ENCODE peak calls at places on chromosomes 16 and 17, in six cellular contexts. P is AG10803, N is brain microvascular endothelial cell, O is left lung, M is progenitor cell of endocrine pancreas, G is heart right ventricle. D is an unnamed sample.

GRCh38 chr17:76492989-76493501 is 8.2 kb downstream of the RHBDF2 start:
- DNase-seq in P (peak; percentile 77), N (peak; percentile 75), O (peak; percentile 90), M (no peak), G (peak; percentile 61), D (peak; percentile 63)

GRCh38 chr16:85055503-85056210 is 28.1 kb downstream of the KIAA0513 start:
- DNase-seq in P (peak; percentile 50), N (peak; percentile 62), O (peak; percentile 78), M (no peak), G (no peak), D (peak; percentile 64)

GRCh38 chr16:85662976-85663830 is 25.6 kb downstream of the GINS2 start:
- DNase-seq in P (no peak), N (no peak), O (no peak), M (no peak), G (no peak), D (no peak)

GRCh38 chr17:73950515-73950914 is 253.0 kb upstream of the RPL38 start:
- DNase-seq in P (no peak), N (no peak), O (no peak), M (no peak), G (no peak), D (no peak)

GRCh38 chr17:49197346-49197998 is 12.9 kb downstream of the GNGT2 start:
- DNase-seq in P (no peak), N (no peak), O (no peak), M (no peak), G (no peak), D (no peak)

GRCh38 chr17:76458580-76459490 is 5.9 kb upstream of the UBE2O start:
- DNase-seq in P (peak; percentile 54), N (peak; percentile 52), O (no peak), M (no peak), G (peak; percentile 48), D (peak; percentile 43)

GRCh38 chr17:35791681-35792350 is 3.6 kb downstream of the MMP28 start:
- DNase-seq in P (no peak), N (no peak), O (no peak), M (no peak), G (no peak), D (no peak)

GRCh38 chr16:87012954-87013938 is 303.9 kb downstream of the C16orf95 start:
- DNase-seq in P (no peak), N (no peak), O (no peak), M (no peak), G (no peak), D (no peak)

GRCh38 chr17:45070809-45071208 is 9.7 kb downstream of the NMT1 start:
- DNase-seq in P (no peak), N (no peak), O (no peak), M (no peak), G (no peak), D (no peak)

GRCh38 chr17:67922503-67922902 is 73.8 kb downstream of the C17orf58 start:
- DNase-seq in P (peak; percentile 9), N (no peak), O (no peak), M (no peak), G (no peak), D (peak; percentile 27)

GRCh38 chr17:4033751-4034251 is 69.6 kb upstream of the ATP2A3 start:
- DNase-seq in P (no peak), N (no peak), O (no peak), M (no peak), G (no peak), D (no peak)

GRCh38 chr17:42536048-42536371 is at the start of gene NAGLU:
- DNase-seq in P (peak; percentile 84), N (peak; percentile 81), O (peak; percentile 98), M (peak; percentile 72), G (peak; percentile 96), D (peak; percentile 82)

GRCh38 chr17:42537826-42538451 is 1.9 kb downstream of the NAGLU start:
- DNase-seq in P (no peak), N (no peak), O (no peak), M (no peak), G (no peak), D (no peak)

GRCh38 chr17:42535400-42536047 is 517 bp upstream of the NAGLU start:
- DNase-seq in P (no peak), N (no peak), O (no peak), M (no peak), G (no peak), D (no peak)

GRCh38 chr17:42537156-42537805 is 1.2 kb downstream of the NAGLU start:
- DNase-seq in P (no peak), N (no peak), O (no peak), M (no peak), G (no peak), D (no peak)

GRCh38 chr17:42536372-42537155 is 523 bp downstream of the NAGLU start:
- DNase-seq in P (peak; percentile 84), N (peak; percentile 45), O (peak; percentile 91), M (peak; percentile 49), G (peak; percentile 76), D (peak; percentile 75)
- TF ChIP-seq CTCF in P (no peak), N (no peak), O (no peak), M (no peak), G (no peak), D (no peak)

DNA sequence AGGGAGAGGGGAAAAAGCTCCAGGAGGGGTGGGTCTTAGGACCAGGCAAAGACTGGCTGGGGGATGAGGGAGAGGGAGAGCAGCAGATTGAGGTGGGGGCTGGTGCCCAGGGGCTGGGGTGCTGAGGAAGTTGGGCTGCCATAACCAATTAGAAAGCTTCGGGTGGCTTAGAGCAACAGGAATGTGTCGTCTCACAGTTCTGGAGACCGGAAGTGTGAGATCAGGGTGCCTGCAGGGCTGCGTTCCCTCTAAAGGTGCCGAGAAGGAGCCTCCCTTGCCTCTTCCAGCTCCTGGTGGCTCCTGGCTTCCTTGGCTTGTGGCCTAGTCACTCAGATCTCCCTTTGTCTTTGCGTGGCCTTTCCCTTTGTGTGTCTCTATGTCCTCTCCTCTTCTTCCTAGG is 2.2 kb downstream of the IL34 start:
- DNase-seq in P (no peak), N (no peak), O (no peak), M (no peak), G (no peak), D (no peak)
- TF ChIP-seq CTCF in P (no peak), N (no peak), O (no peak), M (no peak), G (no peak), D (no peak)

GRCh38 chr17:30372755-30373154 is 6.0 kb upstream of the CPD start:
- DNase-seq in P (peak; percentile 17), N (no peak), O (no peak), M (no peak), G (no peak), D (peak; percentile 59)
- TF ChIP-seq CTCF in P (peak; percentile 1), N (peak; percentile 13), O (no peak), M (no peak), G (no peak), D (no peak)

GRCh38 chr17:57662021-57662420 is 83.1 kb downstream of the CCDC182 start:
- DNase-seq in P (no peak), N (no peak), O (no peak), M (no peak), G (no peak), D (no peak)

GRCh38 chr17:57665696-57666095 is 79.4 kb downstream of the CCDC182 start:
- DNase-seq in P (no peak), N (no peak), O (no peak), M (no peak), G (no peak), D (no peak)

GRCh38 chr17:57663326-57664070 is 81.6 kb downstream of the CCDC182 start:
- DNase-seq in P (no peak), N (no peak), O (no peak), M (no peak), G (no peak), D (peak; percentile 11)

GRCh38 chr17:57665128-57665527 is 80.0 kb downstream of the CCDC182 start:
- DNase-seq in P (no peak), N (no peak), O (no peak), M (no peak), G (no peak), D (no peak)

DNA sequence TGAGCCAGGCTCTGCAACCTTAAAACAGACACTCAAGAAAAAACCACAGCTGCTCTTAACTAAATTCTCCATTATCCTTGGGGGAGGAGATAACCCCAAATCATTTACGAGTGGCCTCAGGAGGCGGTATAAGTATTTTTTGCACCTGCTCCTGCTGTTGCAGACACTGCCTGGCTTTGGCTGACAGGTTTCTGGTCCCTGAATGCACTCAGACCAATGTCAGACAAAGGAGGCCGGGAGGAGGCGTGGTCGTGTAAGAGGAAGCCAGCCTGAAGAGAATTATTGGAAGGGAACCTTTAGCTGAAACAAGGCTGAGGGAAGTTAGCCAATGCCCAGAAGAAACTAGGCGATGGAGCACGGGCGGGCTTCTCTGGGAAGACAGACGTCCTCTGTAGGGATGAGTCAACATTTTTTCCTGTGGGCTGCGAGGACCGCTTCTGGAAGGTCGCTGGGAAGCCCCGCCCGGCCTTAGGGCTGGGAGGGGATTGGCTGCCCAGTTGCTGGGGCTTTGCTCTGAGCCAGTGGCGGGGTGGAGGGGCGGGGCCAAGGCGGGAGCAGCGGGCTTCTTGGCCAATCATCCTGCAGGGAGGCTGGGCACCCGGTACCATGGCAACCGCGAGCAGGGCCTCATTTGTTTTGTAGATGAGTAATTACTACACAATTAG is 82.3 kb downstream of the CCDC182 start:
- DNase-seq in P (peak; percentile 99), N (peak; percentile 98), O (peak; percentile 93), M (peak; percentile 90), G (peak; percentile 98), D (peak; percentile 98)
- TF ChIP-seq CTCF in P (peak; percentile 15), N (no peak), O (no peak), M (no peak), G (no peak), D (no peak)

DNA sequence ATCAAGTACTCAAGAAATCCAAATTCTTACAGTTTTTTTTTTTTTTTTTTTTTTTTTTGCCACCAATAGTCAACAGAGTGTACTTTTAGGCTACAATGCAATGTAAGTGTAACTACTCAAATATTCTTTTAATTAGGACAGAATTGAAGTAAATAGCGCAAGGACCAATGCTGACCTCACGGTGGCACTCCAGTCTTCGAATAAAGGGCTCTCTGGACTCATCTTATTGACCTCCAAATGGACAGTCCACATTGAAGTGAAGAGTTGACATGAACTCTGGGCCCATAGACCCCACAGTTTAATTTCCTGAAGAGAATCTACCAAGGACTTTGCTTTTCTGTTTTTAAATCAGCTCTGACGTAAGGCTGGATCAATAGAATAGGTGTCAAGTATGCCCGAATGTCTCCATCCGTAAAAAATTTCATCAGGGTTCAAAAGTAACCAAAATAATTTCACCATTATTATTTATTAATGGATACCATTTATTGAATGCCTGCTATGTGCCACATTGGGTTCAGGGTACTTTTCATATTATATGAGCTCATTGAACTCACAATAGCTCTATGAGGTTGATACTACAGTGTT is 7.3 kb upstream of the DDX52 start:
- DNase-seq in P (peak; percentile 66), N (peak; percentile 40), O (no peak), M (no peak), G (peak; percentile 6), D (peak; percentile 68)
- TF ChIP-seq CTCF in P (peak; percentile 68), N (peak; percentile 68), O (no peak), M (peak; percentile 67), G (peak; percentile 4), D (peak; percentile 61)

GRCh38 chr16:6803171-6803570 is 529.5 kb upstream of the RBFOX1 start:
- DNase-seq in P (no peak), N (no peak), O (no peak), M (no peak), G (no peak), D (no peak)

GRCh38 chr16:6804461-6804860 is 528.2 kb upstream of the RBFOX1 start:
- DNase-seq in P (no peak), N (no peak), O (no peak), M (no peak), G (no peak), D (no peak)
- TF ChIP-seq CTCF in P (no peak), N (no peak), O (no peak), M (no peak), G (no peak), D (no peak)

D was measured in fibroblast of mammary gland.